ENCODE peak calls at places on chromosomes 7 and 10, in four cellular contexts. One of them, this sample, is unnamed.

GRCh38 chr10:77156406-77156879 is 481.2 kb downstream of the KCNMA1 start:
- DNase-seq in HepG2: no peak
- DNase-seq in K562: no peak
- DNase-seq in A549: peak
- DNase-seq in this sample: no peak

GRCh38 chr10:113129117-113129516 is 179.1 kb downstream of the TCF7L2 start:
- DNase-seq in HepG2: no peak
- DNase-seq in A549: no peak
- DNase-seq in K562: no peak
- DNase-seq in this sample: no peak

GRCh38 chr7:114081606-114082425 is 163.0 kb upstream of the PPP1R3A start:
- DNase-seq in A549: peak
- DNase-seq in HepG2: peak
- DNase-seq in K562: no peak
- DNase-seq in this sample: no peak

GRCh38 chr7:134548877-134549276 is at the start of gene AKR1B15:
- DNase-seq in HepG2: no peak
- DNase-seq in K562: no peak
- DNase-seq in A549: peak
- DNase-seq in this sample: no peak

GRCh38 chr10:71597821-71598498 is 121.6 kb downstream of the C10orf105 start:
- DNase-seq in A549: no peak
- DNase-seq in HepG2: peak
- DNase-seq in K562: peak
- DNase-seq in this sample: no peak

GRCh38 chr10:132637477-132638129 is 100.0 kb downstream of the INPP5A start:
- DNase-seq in HepG2: peak
- DNase-seq in K562: peak
- DNase-seq in A549: peak
- DNase-seq in this sample: peak

GRCh38 chr7:127266047-127266446 is 13.3 kb upstream of the GRM8 start:
- DNase-seq in K562: no peak
- DNase-seq in HepG2: no peak
- DNase-seq in A549: no peak
- DNase-seq in this sample: no peak

GRCh38 chr10:76469675-76470074 is 1038.3 kb downstream of the LRMDA start:
- DNase-seq in HepG2: no peak
- DNase-seq in A549: no peak
- DNase-seq in K562: no peak
- DNase-seq in this sample: no peak

GRCh38 chr7:105766421-105767191 is 109.8 kb downstream of the ATXN7L1 start:
- DNase-seq in K562: no peak
- DNase-seq in A549: no peak
- DNase-seq in HepG2: no peak
- DNase-seq in this sample: no peak

GRCh38 chr7:28800150-28800549 is 158.0 kb downstream of the TRIL start:
- DNase-seq in A549: no peak
- DNase-seq in HepG2: no peak
- DNase-seq in K562: no peak
- DNase-seq in this sample: no peak

GRCh38 chr7:78443811-78444210 is 645.2 kb downstream of the PHTF2 start:
- DNase-seq in A549: peak
- DNase-seq in K562: no peak
- DNase-seq in HepG2: no peak
- DNase-seq in this sample: no peak

GRCh38 chr10:102773986-102774385 is 30.2 kb downstream of the WBP1L start:
- DNase-seq in K562: no peak
- DNase-seq in HepG2: no peak
- DNase-seq in A549: no peak
- DNase-seq in this sample: no peak

GRCh38 chr7:37329940-37330339 is 118.7 kb downstream of the ELMO1 start:
- DNase-seq in K562: no peak
- DNase-seq in HepG2: no peak
- DNase-seq in A549: no peak
- DNase-seq in this sample: no peak

GRCh38 chr7:16891338-16891737 is 9.6 kb upstream of the AGR3 start:
- DNase-seq in HepG2: peak
- DNase-seq in K562: no peak
- DNase-seq in A549: peak
- DNase-seq in this sample: no peak

GRCh38 chr7:20164420-20165145 is 52.6 kb downstream of the MACC1 start:
- DNase-seq in HepG2: no peak
- DNase-seq in A549: no peak
- DNase-seq in K562: no peak
- DNase-seq in this sample: no peak

GRCh38 chr10:119282446-119282845 is 75.1 kb downstream of the GRK5 start:
- DNase-seq in HepG2: no peak
- DNase-seq in K562: no peak
- DNase-seq in A549: no peak
- DNase-seq in this sample: no peak

GRCh38 chr7:105638942-105639495 is 57.7 kb upstream of the EFCAB10 start:
- DNase-seq in A549: no peak
- DNase-seq in HepG2: no peak
- DNase-seq in K562: no peak
- DNase-seq in this sample: peak

GRCh38 chr7:157779206-157779605 is 442.4 kb downstream of the DNAJB6 start:
- DNase-seq in K562: no peak
- DNase-seq in A549: no peak
- DNase-seq in HepG2: no peak
- DNase-seq in this sample: no peak

GRCh38 chr7:89988070-89988469 is 166.2 kb upstream of the STEAP1 start:
- DNase-seq in HepG2: no peak
- DNase-seq in A549: no peak
- DNase-seq in K562: no peak
- DNase-seq in this sample: no peak

GRCh38 chr7:27606270-27607209 is 56.1 kb downstream of the HIBADH start:
- DNase-seq in K562: no peak
- DNase-seq in HepG2: peak
- DNase-seq in A549: peak
- DNase-seq in this sample: no peak

GRCh38 chr10:95480102-95480900 is 80.9 kb downstream of the SORBS1 start:
- DNase-seq in K562: no peak
- DNase-seq in HepG2: no peak
- DNase-seq in A549: no peak
- DNase-seq in this sample: no peak
- TF ChIP-seq NR3C1 in K562: no peak
- TF ChIP-seq NR3C1 in HepG2: no peak
- TF ChIP-seq NR3C1 in A549: no peak
- TF ChIP-seq NR3C1 in this sample: no peak

GRCh38 chr10:131242007-131242406 is 69.5 kb downstream of the TCERG1L start:
- DNase-seq in K562: peak
- DNase-seq in A549: peak
- DNase-seq in HepG2: peak
- DNase-seq in this sample: peak
- TF ChIP-seq NR3C1 in K562: no peak
- TF ChIP-seq NR3C1 in A549: no peak
- TF ChIP-seq NR3C1 in HepG2: no peak
- TF ChIP-seq NR3C1 in this sample: no peak

DNA sequence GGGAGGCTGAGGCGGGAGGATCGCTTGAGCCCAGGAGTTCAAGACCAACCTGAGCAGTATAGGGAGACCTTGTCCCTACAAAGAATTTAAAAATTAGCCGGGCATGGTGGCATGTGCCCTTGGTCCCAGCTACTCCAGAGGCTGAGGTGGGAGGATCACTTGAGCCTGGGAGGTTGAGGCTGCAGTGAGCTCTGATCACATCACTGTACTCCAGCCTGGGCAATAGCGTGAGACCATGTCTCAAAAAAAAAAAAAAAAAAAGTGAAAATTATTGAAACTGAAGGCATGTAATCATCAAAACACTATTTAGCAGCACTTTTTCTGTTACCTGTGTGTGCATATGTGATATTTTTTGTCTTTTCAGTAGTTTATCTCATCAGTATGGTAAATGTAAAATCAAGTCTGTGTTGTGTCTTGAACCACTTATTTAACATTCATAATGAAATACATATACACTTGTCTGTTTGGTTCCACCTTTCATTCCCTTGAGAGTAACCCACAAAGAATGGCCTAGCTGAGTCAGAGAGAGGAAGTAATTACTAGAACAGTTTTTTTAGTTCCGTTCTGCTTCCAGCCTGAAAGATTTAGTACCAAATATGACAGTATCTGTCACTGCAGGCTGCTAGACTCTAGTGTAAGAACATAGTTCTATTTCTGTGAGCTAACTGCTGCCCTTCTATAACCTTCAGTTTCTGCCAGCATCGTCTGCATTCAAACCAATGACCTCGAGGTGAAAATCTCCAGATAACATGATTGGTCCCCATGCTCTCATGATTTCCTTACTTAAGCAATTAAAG is 68.6 kb downstream of the MMRN2 start:
- DNase-seq in K562: no peak
- DNase-seq in A549: no peak
- DNase-seq in HepG2: no peak
- DNase-seq in this sample: no peak
- TF ChIP-seq NR3C1 in K562: no peak
- TF ChIP-seq NR3C1 in A549: no peak
- TF ChIP-seq NR3C1 in HepG2: no peak
- TF ChIP-seq NR3C1 in this sample: no peak

GRCh38 chr7:2567663-2568238 is 9.0 kb downstream of the IQCE start:
- DNase-seq in A549: no peak
- DNase-seq in HepG2: peak
- DNase-seq in K562: no peak
- DNase-seq in this sample: peak
- TF ChIP-seq NR3C1 in A549: no peak
- TF ChIP-seq NR3C1 in HepG2: no peak
- TF ChIP-seq NR3C1 in K562: no peak
- TF ChIP-seq NR3C1 in this sample: no peak